ENCODE peak calls at places on chromosomes 2 and 18, in five cellular contexts. O is GM12865, G is fibroblast of pulmonary artery, P is omental fat pad, T is IMR-90. Z is an unnamed sample.
A peak's percentile ranks its signal among the peaks of the same experiment; 100 is the strongest.

GRCh38 chr2:227204452-227204851 is 40.0 kb downstream of the COL4A3 start:
- DNase-seq in O (no peak), G (no peak), P (no peak), T (no peak), Z (no peak)

GRCh38 chr18:10275506-10275905 is 178.9 kb upstream of the APCDD1 start:
- DNase-seq in O (no peak), G (no peak), P (no peak), T (no peak), Z (no peak)

GRCh38 chr18:55575949-55576348 is 12.0 kb downstream of the TCF4 start:
- DNase-seq in O (peak; percentile 12), G (no peak), P (no peak), T (no peak), Z (no peak)

GRCh38 chr18:72160504-72161445 is 383.4 kb downstream of the CBLN2 start:
- DNase-seq in O (peak; percentile 3), G (no peak), P (no peak), T (no peak), Z (no peak)

GRCh38 chr2:182330451-182331325 is 96.1 kb downstream of the PDE1A start:
- DNase-seq in O (no peak), G (peak; percentile 60), P (no peak), T (peak; percentile 73), Z (no peak)

GRCh38 chr2:221422516-221423211 is 149.4 kb downstream of the EPHA4 start:
- DNase-seq in O (no peak), G (peak; percentile 40), P (no peak), T (peak; percentile 52), Z (no peak)

GRCh38 chr2:240482141-240482540 is 46.7 kb downstream of the GPC1 start:
- DNase-seq in O (no peak), G (no peak), P (peak; percentile 14), T (no peak), Z (no peak)

GRCh38 chr2:107324166-107324565 is 438.2 kb upstream of the ST6GAL2 start:
- DNase-seq in O (no peak), G (no peak), P (no peak), T (no peak), Z (no peak)

GRCh38 chr2:100887713-100888112 is 67.8 kb downstream of the NPAS2 start:
- DNase-seq in O (no peak), G (no peak), P (no peak), T (no peak), Z (no peak)

GRCh38 chr2:153871231-153872221 is at the start of gene GALNT13:
- DNase-seq in O (no peak), G (peak; percentile 1), P (no peak), T (no peak), Z (peak; percentile 73)
- TF ChIP-seq CTCF in O (no peak), G (no peak), P (no peak), T (no peak), Z (no peak)

GRCh38 chr2:170461875-170462274 is 253.3 kb upstream of the SP5 start:
- DNase-seq in O (no peak), G (no peak), P (no peak), T (no peak), Z (no peak)
- TF ChIP-seq CTCF in O (no peak), G (no peak), P (no peak), T (no peak), Z (no peak)

GRCh38 chr2:236703906-236704305 is 134.3 kb downstream of the ACKR3 start:
- DNase-seq in O (no peak), G (no peak), P (no peak), T (no peak), Z (no peak)
- TF ChIP-seq CTCF in O (no peak), G (no peak), P (no peak), T (no peak), Z (no peak)

DNA sequence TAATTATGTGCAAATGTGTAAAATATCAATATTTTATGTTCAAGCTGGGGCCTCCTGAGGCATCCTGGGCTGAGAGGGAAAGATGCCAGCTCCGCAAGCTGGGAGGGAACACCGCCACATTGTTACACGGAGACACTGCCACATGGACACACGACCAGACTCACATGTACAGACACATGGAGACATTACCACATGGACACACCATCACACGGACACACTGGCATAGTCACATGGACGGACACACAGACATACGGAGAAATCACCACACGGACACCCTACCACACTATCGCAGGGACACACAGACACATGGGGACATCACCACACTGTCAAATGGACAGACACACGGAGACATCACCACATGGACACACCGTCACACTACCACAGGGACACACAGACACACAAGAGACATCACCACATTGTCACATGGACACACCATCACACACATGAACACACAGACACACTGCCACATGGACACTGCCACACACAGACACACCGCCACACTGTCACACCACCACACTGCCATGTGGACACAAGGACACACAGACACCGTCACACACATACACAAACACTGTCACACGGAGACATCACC is 117.6 kb downstream of the CCDC74A start:
- DNase-seq in O (no peak), G (no peak), P (no peak), T (no peak), Z (no peak)
- TF ChIP-seq CTCF in O (no peak), G (no peak), P (no peak), T (no peak), Z (no peak)

GRCh38 chr2:215736653-215737290 is 276.6 kb downstream of the MREG start:
- DNase-seq in O (no peak), G (peak; percentile 83), P (no peak), T (peak; percentile 85), Z (no peak)
- TF ChIP-seq CTCF in O (no peak), G (peak; percentile 50), P (no peak), T (peak; percentile 30), Z (no peak)

GRCh38 chr2:127175821-127176354 is 44.2 kb downstream of the CYP27C1 start:
- DNase-seq in O (no peak), G (no peak), P (no peak), T (peak; percentile 82), Z (no peak)

GRCh38 chr2:127173073-127173472 is 47.0 kb downstream of the CYP27C1 start:
- DNase-seq in O (no peak), G (peak; percentile 86), P (no peak), T (peak; percentile 98), Z (no peak)

GRCh38 chr2:127175406-127175805 is 44.7 kb downstream of the CYP27C1 start:
- DNase-seq in O (no peak), G (no peak), P (peak; percentile 44), T (peak; percentile 33), Z (no peak)

GRCh38 chr2:127174977-127175376 is 45.1 kb downstream of the CYP27C1 start:
- DNase-seq in O (no peak), G (no peak), P (no peak), T (peak; percentile 31), Z (peak; percentile 38)

DNA sequence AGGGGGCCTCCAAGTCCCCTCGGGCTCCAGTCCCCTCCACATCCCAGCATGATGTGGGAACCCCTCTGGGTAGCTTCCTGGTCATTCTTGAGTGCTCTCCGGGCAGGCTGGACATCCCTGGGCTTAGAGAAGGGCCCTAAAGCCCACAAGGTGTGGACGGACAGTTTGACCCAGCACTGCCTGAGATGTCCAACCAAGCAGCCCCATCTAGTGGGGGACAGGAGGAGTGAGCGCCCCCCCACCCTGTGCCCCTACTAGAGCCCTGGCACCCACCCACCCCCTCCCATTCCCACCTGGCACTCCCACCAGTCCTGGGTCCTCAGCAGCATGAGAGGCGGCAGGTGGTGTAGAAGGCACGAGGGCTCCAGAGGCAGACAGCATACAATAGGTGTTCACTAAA is 45.9 kb downstream of the CYP27C1 start:
- DNase-seq in O (no peak), G (peak; percentile 56), P (no peak), T (peak; percentile 56), Z (no peak)
- TF ChIP-seq CTCF in O (peak; percentile 27), G (peak; percentile 38), P (no peak), T (peak; percentile 39), Z (no peak)

GRCh38 chr2:116435648-116436047 is 1378.8 kb upstream of the DDX18 start:
- DNase-seq in O (no peak), G (no peak), P (no peak), T (no peak), Z (no peak)
- TF ChIP-seq CTCF in O (no peak), G (no peak), P (no peak), T (no peak), Z (no peak)

GRCh38 chr2:53767405-53768232 is at the start of gene CHAC2:
- DNase-seq in O (peak; percentile 95), G (peak; percentile 79), P (peak; percentile 56), T (peak; percentile 78), Z (peak; percentile 84)
- TF ChIP-seq CTCF in O (peak; percentile 19), G (peak; percentile 41), P (no peak), T (no peak), Z (peak; percentile 62)

GRCh38 chr2:102250278-102250821 is 61.0 kb upstream of the IL1RL1 start:
- DNase-seq in O (no peak), G (no peak), P (no peak), T (no peak), Z (no peak)

GRCh38 chr2:102240640-102241370 is 54.0 kb downstream of the IL1RL2 start:
- DNase-seq in O (peak; percentile 95), G (peak; percentile 99), P (peak; percentile 83), T (peak; percentile 97), Z (peak; percentile 80)

GRCh38 chr2:102251042-102251848 is 60.1 kb upstream of the IL1RL1 start:
- DNase-seq in O (peak; percentile 57), G (peak; percentile 53), P (no peak), T (no peak), Z (peak; percentile 60)

GRCh38 chr2:102241616-102242260 is 54.9 kb downstream of the IL1RL2 start:
- DNase-seq in O (no peak), G (peak; percentile 44), P (no peak), T (no peak), Z (no peak)

DNA sequence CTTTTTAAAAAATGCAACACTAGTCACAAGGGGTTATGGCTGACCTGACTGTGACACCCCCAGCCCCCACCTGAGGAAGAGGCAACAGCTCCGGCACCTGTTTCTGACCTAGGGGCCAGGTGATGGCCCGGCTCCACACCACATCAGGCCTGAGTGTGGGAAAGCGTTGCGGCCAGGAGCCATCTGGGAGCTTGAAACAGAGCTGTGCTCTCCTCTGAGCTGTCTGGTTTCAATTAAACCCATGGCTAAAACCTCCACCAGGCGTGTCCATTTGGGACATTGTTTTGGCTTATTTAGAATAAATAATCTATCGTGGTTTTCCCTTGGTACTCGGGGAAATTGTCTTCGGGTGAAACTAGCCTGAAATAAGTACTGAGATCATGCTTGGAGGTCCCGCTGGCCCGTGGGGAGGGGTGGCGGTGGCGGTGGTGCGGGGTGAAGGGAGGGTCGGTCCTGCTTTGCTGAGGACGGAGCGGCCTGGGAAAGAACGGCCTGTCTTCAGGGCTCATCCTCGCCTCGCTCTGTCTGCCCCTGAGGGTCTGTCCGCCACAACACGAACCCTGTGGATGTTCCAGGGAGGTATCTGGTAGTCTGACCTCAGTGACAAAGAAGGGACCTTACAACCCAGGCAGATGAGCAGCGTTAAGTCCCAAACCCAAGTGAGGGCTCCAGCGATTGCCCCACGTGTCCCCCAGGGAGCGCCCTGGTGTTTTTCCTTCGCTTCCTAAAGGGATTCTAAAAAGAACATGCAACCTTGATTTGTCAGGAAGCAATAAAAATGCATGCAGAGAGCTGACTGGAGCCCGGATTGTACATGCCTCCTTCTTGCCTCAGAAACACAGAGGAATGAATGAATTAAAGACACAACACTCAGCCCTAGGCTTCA is 58.7 kb downstream of the IL1RL2 start:
- DNase-seq in O (no peak), G (no peak), P (no peak), T (peak; percentile 18), Z (no peak)
- TF ChIP-seq CTCF in O (no peak), G (no peak), P (no peak), T (peak; percentile 31), Z (no peak)